ENCODE peak calls at places on chromosomes 5 and 9, in ten cellular contexts. U, B, L, S, H, D, V, J, G and T are unnamed samples.

GRCh38 chr9:136563646-136564321 is 17.9 kb upstream of the NOTCH1 start:
- DNase-seq in S (no peak), G (no peak), U (no peak), H (no peak), V (no peak), J (no peak), L (no peak), D (no peak), B (no peak), T (no peak)

GRCh38 chr5:61333351-61334223 is 1.5 kb downstream of the ZSWIM6 start:
- DNase-seq in G (peak; percentile 74), H (no peak), L (peak; percentile 27), U (peak; percentile 35), V (no peak), B (no peak), S (peak; percentile 37), D (no peak), J (peak; percentile 50), T (peak; percentile 32)

GRCh38 chr9:17832812-17833211 is 253.9 kb downstream of the SH3GL2 start:
- DNase-seq in V (no peak), D (no peak), G (no peak), U (peak; percentile 44), B (no peak), L (no peak), J (no peak), S (no peak), H (no peak), T (no peak)

GRCh38 chr9:115945009-115945431 is 208.6 kb upstream of the PAPPA start:
- DNase-seq in V (no peak), J (peak; percentile 14), S (peak; percentile 52), D (no peak), G (no peak), B (no peak), L (no peak), U (no peak), H (no peak), T (no peak)

GRCh38 chr5:14458414-14458813 is 123.2 kb upstream of the OTULINL start:
- DNase-seq in B (no peak), D (no peak), S (no peak), L (no peak), J (no peak), G (no peak), V (no peak), U (no peak), H (no peak), T (no peak)

GRCh38 chr5:141149812-141150211 is at the start of gene PCDHB6:
- DNase-seq in B (peak; percentile 41), V (no peak), U (peak; percentile 6), L (no peak), D (peak; percentile 6), H (no peak), S (no peak), J (no peak), G (peak; percentile 46), T (peak; percentile 0)

GRCh38 chr5:116930628-116931027 is 356.0 kb upstream of the SEMA6A start:
- DNase-seq in H (no peak), B (no peak), G (no peak), D (no peak), U (no peak), S (no peak), V (no peak), L (no peak), J (no peak), T (no peak)

GRCh38 chr9:121888438-121888775 is 204.7 kb downstream of the TTLL11 start:
- DNase-seq in S (no peak), U (peak; percentile 60), G (peak; percentile 92), D (no peak), L (no peak), B (peak; percentile 82), V (no peak), H (peak; percentile 74), J (peak; percentile 45), T (peak; percentile 78)

GRCh38 chr9:135759676-135760300 is 57.8 kb downstream of the KCNT1 start:
- DNase-seq in J (no peak), V (no peak), D (no peak), H (no peak), G (no peak), L (no peak), S (no peak), U (no peak), B (no peak), T (no peak)

GRCh38 chr9:98378206-98379193 is 123.1 kb upstream of the TBC1D2 start:
- DNase-seq in B (no peak), D (no peak), U (peak; percentile 42), H (no peak), G (peak; percentile 33), V (no peak), J (no peak), L (no peak), S (no peak), T (peak; percentile 41)

GRCh38 chr5:97062046-97062445 is 80.4 kb downstream of the LIX1 start:
- DNase-seq in J (no peak), D (no peak), S (no peak), L (no peak), H (no peak), U (no peak), B (no peak), V (no peak), G (no peak), T (no peak)